ENCODE peak calls at places on chromosome 21, in ten cellular contexts. T is NCI-H2081; D is HTR-8/SVneo; L is T-helper 1 cell; B is stomach; W is activated CD8-positive, alpha-beta memory T cell treated with anti-CD3 and anti-CD28 coated beads, Interleukin-2, amount 50 U/mL, for 4 hours; E is brain pericyte; R is PC-3; V is activated T-cell treated with anti-CD3 and anti-CD28 coated beads, Interleukin-2, amount 50 U/mL, for 1 hour; Q is stimulated activated CD4-positive, alpha-beta T cell treated with anti-CD3 and anti-CD28 coated beads, TNF-alpha, amount 100 ng/mL, for 48 hours. X is an unnamed sample.

GRCh38 chr21:37341254-37341960 is 25.2 kb upstream of the DYRK1A start:
- DNase-seq in D (peak), L (no peak), T (no peak), E (no peak), W (no peak), Q (no peak), V (no peak), R (peak), B (no peak), X (no peak)

GRCh38 chr21:46066843-46067331 is 31.0 kb upstream of the COL6A2 start:
- DNase-seq in W (no peak), T (no peak), R (no peak), L (no peak), V (no peak), B (peak), E (no peak), D (no peak), Q (no peak), X (no peak)

GRCh38 chr21:41133896-41134522 is 34.0 kb upstream of the BACE2 start:
- DNase-seq in W (no peak), T (peak), R (peak), Q (no peak), B (no peak), D (peak), V (no peak), E (no peak), L (no peak), X (no peak)

GRCh38 chr21:44086636-44087425 is 20.4 kb upstream of the PWP2 start:
- DNase-seq in Q (no peak), D (no peak), E (no peak), R (no peak), L (no peak), V (no peak), W (no peak), B (peak), T (no peak), X (peak)

GRCh38 chr21:45269861-45270260 is 17.8 kb downstream of the POFUT2 start:
- DNase-seq in L (no peak), V (peak), D (no peak), Q (no peak), T (no peak), W (peak), E (no peak), B (peak), R (no peak), X (no peak)

GRCh38 chr21:43298546-43299440 is 128.1 kb downstream of the SIK1 start:
- DNase-seq in R (no peak), V (no peak), W (no peak), L (no peak), Q (no peak), E (no peak), B (no peak), T (no peak), D (no peak), X (no peak)

GRCh38 chr21:14591882-14592281 is 45.8 kb upstream of the SAMSN1 start:
- DNase-seq in V (no peak), W (no peak), B (peak), R (peak), L (no peak), Q (no peak), T (no peak), D (no peak), E (no peak), X (peak)

GRCh38 chr21:25733859-25734653 is 648 bp downstream of the ATP5PF start:
- DNase-seq in D (no peak), E (no peak), T (peak), Q (peak), R (peak), V (no peak), B (no peak), L (peak), W (peak), X (no peak)

GRCh38 chr21:26739189-26739588 is 106.0 kb downstream of the ADAMTS1 start:
- DNase-seq in T (no peak), V (no peak), B (no peak), Q (no peak), R (no peak), D (no peak), E (no peak), L (no peak), W (no peak), X (no peak)

GRCh38 chr21:45283611-45284455 is 3.9 kb downstream of the POFUT2 start:
- DNase-seq in L (no peak), V (peak), B (peak), T (no peak), W (no peak), Q (no peak), R (no peak), E (no peak), D (no peak), X (peak)

GRCh38 chr21:17264182-17264581 is 248.7 kb upstream of the CXADR start:
- DNase-seq in B (no peak), V (no peak), L (no peak), E (no peak), W (no peak), T (no peak), D (no peak), Q (no peak), R (no peak), X (no peak)

GRCh38 chr21:46142581-46143473 is 12.6 kb downstream of the FTCD start:
- DNase-seq in E (no peak), T (no peak), D (no peak), L (no peak), B (no peak), Q (no peak), V (no peak), W (no peak), R (no peak), X (no peak)

GRCh38 chr21:41639336-41639735 is 127.5 kb downstream of the RIPK4 start:
- DNase-seq in V (no peak), Q (no peak), R (no peak), T (no peak), D (no peak), E (no peak), B (no peak), L (no peak), W (no peak), X (no peak)

GRCh38 chr21:31781737-31782136 is 49.8 kb upstream of the SCAF4 start:
- DNase-seq in T (peak), Q (no peak), V (no peak), R (peak), L (no peak), D (peak), E (no peak), W (no peak), B (no peak), X (no peak)

X was measured in natural killer cell treated with Interleukin-12 subunit alpha and Interleukin-12 subunit beta and Interleukin-15 and Interleukin-18, amount 100 ng/mL, for 72 hours.